ENCODE peak calls at places on chromosomes 4 and X, in five cellular contexts. Z is adipocyte, L is PC-3, Q is left ventricle myocardium inferior, R is mammary epithelial cell. K is an unnamed sample.

GRCh38 chr4:156298230-156298629 is 344.6 kb upstream of the CTSO start:
- DNase-seq in Z (peak; percentile 64), L (no peak), Q (no peak), R (peak; percentile 52), K (peak; percentile 92)

GRCh38 chr4:176467011-176467410 is 147.2 kb downstream of the SPCS3 start:
- DNase-seq in Z (peak; percentile 67), L (no peak), Q (no peak), R (no peak), K (peak; percentile 49)

GRCh38 chr4:52234539-52235174 is 183.6 kb downstream of the SPATA18 start:
- DNase-seq in Z (peak; percentile 77), L (peak; percentile 91), Q (no peak), R (peak; percentile 41), K (peak; percentile 55)

GRCh38 chr4:154686838-154687237 is 57.0 kb upstream of the LRAT start:
- DNase-seq in Z (peak; percentile 53), L (peak; percentile 35), Q (no peak), R (peak; percentile 9), K (peak; percentile 35)

GRCh38 chrX:49761481-49761880 is 65.7 kb upstream of the PAGE1 start:
- DNase-seq in Z (peak; percentile 20), L (peak; percentile 27), Q (no peak), R (no peak), K (peak; percentile 34)

GRCh38 chrX:24877854-24878650 is 137.7 kb downstream of the ARX start:
- DNase-seq in Z (no peak), L (peak; percentile 47), Q (no peak), R (no peak), K (no peak)

GRCh38 chrX:151793886-151794285 is 59.3 kb downstream of the CNGA2 start:
- DNase-seq in Z (no peak), L (no peak), Q (no peak), R (no peak), K (no peak)

GRCh38 chrX:24759786-24760185 is 66.1 kb downstream of the POLA1 start:
- DNase-seq in Z (no peak), L (no peak), Q (no peak), R (no peak), K (no peak)

GRCh38 chrX:53122013-53122412 is 28.1 kb downstream of the KANTR start:
- DNase-seq in Z (no peak), L (no peak), Q (no peak), R (no peak), K (no peak)

GRCh38 chrX:53319614-53320542 is 38.5 kb upstream of the IQSEC2 start:
- DNase-seq in Z (peak; percentile 28), L (no peak), Q (no peak), R (no peak), K (peak; percentile 58)

GRCh38 chrX:133668225-133668931 is 253.1 kb upstream of the GPC4 start:
- DNase-seq in Z (no peak), L (peak; percentile 77), Q (no peak), R (peak; percentile 69), K (peak; percentile 25)

GRCh38 chrX:11530621-11531020 is 135.1 kb downstream of the ARHGAP6 start:
- DNase-seq in Z (peak; percentile 44), L (no peak), Q (no peak), R (no peak), K (peak; percentile 14)

GRCh38 chr4:2886161-2886560 is 42.5 kb downstream of the ADD1 start:
- DNase-seq in Z (no peak), L (no peak), Q (no peak), R (no peak), K (no peak)

GRCh38 chrX:25968920-25969319 is 169.2 kb upstream of the MAGEB18 start:
- DNase-seq in Z (no peak), L (peak; percentile 4), Q (no peak), R (no peak), K (no peak)

GRCh38 chrX:1587161-1587560 is 4.2 kb upstream of the AKAP17A start:
- DNase-seq in Z (no peak), L (no peak), Q (no peak), R (no peak), K (no peak)

GRCh38 chrX:116278819-116279218 is 108.3 kb downstream of the AGTR2 start:
- DNase-seq in Z (no peak), L (no peak), Q (no peak), R (no peak), K (no peak)

GRCh38 chrX:107451754-107452153 is 2.3 kb downstream of the FRMPD3 start:
- DNase-seq in Z (no peak), L (no peak), Q (no peak), R (no peak), K (no peak)

GRCh38 chrX:134585446-134585845 is 72.8 kb downstream of the PLAC1 start:
- DNase-seq in Z (no peak), L (no peak), Q (no peak), R (no peak), K (no peak)

GRCh38 chrX:9535101-9535500 is 70.2 kb downstream of the TBL1X start:
- DNase-seq in Z (no peak), L (no peak), Q (no peak), R (no peak), K (no peak)

GRCh38 chr4:29540439-29541102 is 1179.6 kb upstream of the PCDH7 start:
- DNase-seq in Z (peak; percentile 53), L (no peak), Q (no peak), R (peak; percentile 1), K (no peak)

GRCh38 chr4:141411936-141412335 is 191.2 kb downstream of the ZNF330 start:
- DNase-seq in Z (no peak), L (no peak), Q (no peak), R (no peak), K (no peak)

GRCh38 chrX:39631275-39631674 is 466.5 kb downstream of the BCOR start:
- DNase-seq in Z (no peak), L (no peak), Q (no peak), R (peak; percentile 23), K (no peak)

GRCh38 chrX:129144172-129145038 is 378.9 kb downstream of the SMARCA1 start:
- DNase-seq in Z (peak; percentile 2), L (no peak), Q (no peak), R (no peak), K (no peak)

GRCh38 chr4:41796545-41797210 is 48.2 kb upstream of the PHOX2B start:
- DNase-seq in Z (no peak), L (no peak), Q (no peak), R (no peak), K (no peak)

GRCh38 chr4:107862658-107863057 is 37.9 kb downstream of the SGMS2 start:
- DNase-seq in Z (no peak), L (peak; percentile 92), Q (no peak), R (peak; percentile 97), K (peak; percentile 55)

GRCh38 chr4:163701915-163702314 is 207.4 kb downstream of the TMA16 start:
- DNase-seq in Z (no peak), L (no peak), Q (no peak), R (peak; percentile 46), K (peak; percentile 5)

GRCh38 chr4:176875441-176875930 is 82.8 kb upstream of the VEGFC start:
- DNase-seq in Z (no peak), L (no peak), Q (no peak), R (no peak), K (peak; percentile 40)

GRCh38 chr4:54800831-54801530 is 143.2 kb downstream of the KIT start:
- DNase-seq in Z (peak; percentile 6), L (no peak), Q (no peak), R (no peak), K (no peak)

GRCh38 chrX:1754077-1754476 is 139.2 kb downstream of the ASMT start:
- DNase-seq in Z (peak; percentile 63), L (no peak), Q (no peak), R (no peak), K (peak; percentile 17)

GRCh38 chr4:2793920-2794706 is 1.2 kb downstream of the SH3BP2 start:
- DNase-seq in Z (peak; percentile 47), L (no peak), Q (peak; percentile 51), R (no peak), K (peak; percentile 73)

GRCh38 chrX:9644335-9644734 is 121.3 kb downstream of the GPR143 start:
- DNase-seq in Z (no peak), L (no peak), Q (no peak), R (no peak), K (no peak)

GRCh38 chr4:75653845-75654503 is 19.2 kb downstream of the G3BP2 start:
- DNase-seq in Z (no peak), L (peak; percentile 30), Q (no peak), R (peak; percentile 46), K (peak; percentile 59)

GRCh38 chrX:2500091-2500680 is 590 bp downstream of the DHRSX start:
- DNase-seq in Z (peak; percentile 62), L (peak; percentile 52), Q (peak; percentile 34), R (peak; percentile 52), K (peak; percentile 89)

GRCh38 chr4:153676491-153676890 is 7.6 kb upstream of the TLR2 start:
- DNase-seq in Z (no peak), L (peak; percentile 57), Q (no peak), R (peak; percentile 81), K (peak; percentile 22)
- H3K9me3 ChIP-seq in Z (peaks cover 7% of the 10 kb centered on the region), L (peaks cover 3% of the 10 kb centered on the region), Q (peaks cover 41% of the 10 kb centered on the region), R (no peaks in the 10 kb centered on the region), K (no peaks in the 10 kb centered on the region)

DNA sequence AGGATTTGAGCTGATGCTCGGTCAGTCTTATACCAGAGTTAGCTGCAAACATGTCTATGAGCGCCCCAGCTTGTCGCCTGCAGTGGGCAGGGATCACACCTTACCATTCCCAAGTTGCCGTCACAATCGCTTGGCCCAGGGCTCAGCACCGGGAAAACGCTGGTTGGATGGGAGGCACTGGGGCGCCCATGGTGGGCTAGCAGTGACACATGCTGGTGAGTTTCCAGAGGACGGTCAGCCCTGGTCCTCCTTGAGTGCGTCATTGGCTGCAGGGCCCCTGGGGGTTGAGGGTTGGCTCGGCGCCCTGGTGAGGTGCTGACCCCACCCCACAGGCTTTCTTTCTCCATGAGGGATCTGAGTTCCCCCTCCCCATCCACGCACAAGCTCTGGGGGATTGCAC is 50.4 kb downstream of the SORCS2 start:
- DNase-seq in Z (no peak), L (no peak), Q (no peak), R (no peak), K (no peak)
- H3K9me3 ChIP-seq in Z (peaks cover 6% of the 10 kb centered on the region), L (no peaks in the 10 kb centered on the region), Q (peaks cover 8% of the 10 kb centered on the region), R (peaks cover 2% of the 10 kb centered on the region), K (no peaks in the 10 kb centered on the region)

DNA sequence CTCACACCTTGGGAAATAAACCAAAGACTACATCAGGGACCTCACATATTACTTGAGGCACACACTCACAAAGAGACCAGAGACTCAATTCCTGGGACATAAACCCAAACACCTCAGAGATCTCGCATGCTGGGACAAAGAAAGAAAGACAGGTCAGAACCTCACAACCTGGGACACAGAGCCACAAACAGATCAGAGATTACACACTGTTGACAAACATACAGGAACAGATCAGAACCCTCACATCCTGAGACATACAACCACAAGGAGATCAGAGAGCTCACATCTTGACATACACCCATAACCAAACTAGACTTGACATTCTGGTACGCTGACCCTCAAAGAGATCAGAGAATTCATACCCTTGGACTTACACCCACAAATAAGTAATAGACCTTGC is 17.3 kb downstream of the SUV39H1 start:
- DNase-seq in Z (no peak), L (no peak), Q (no peak), R (no peak), K (no peak)
- H3K9me3 ChIP-seq in Z (peaks cover 55% of the 10 kb centered on the region), L (no peaks in the 10 kb centered on the region), Q (no peaks in the 10 kb centered on the region), R (peaks cover 8% of the 10 kb centered on the region), K (no peaks in the 10 kb centered on the region)

GRCh38 chr4:138097912-138098600 is 144.1 kb downstream of the SLC7A11 start:
- DNase-seq in Z (no peak), L (no peak), Q (no peak), R (no peak), K (no peak)
- H3K9me3 ChIP-seq in Z (no peaks in the 10 kb centered on the region), L (no peaks in the 10 kb centered on the region), Q (no peaks in the 10 kb centered on the region), R (no peaks in the 10 kb centered on the region), K (no peaks in the 10 kb centered on the region)

DNA sequence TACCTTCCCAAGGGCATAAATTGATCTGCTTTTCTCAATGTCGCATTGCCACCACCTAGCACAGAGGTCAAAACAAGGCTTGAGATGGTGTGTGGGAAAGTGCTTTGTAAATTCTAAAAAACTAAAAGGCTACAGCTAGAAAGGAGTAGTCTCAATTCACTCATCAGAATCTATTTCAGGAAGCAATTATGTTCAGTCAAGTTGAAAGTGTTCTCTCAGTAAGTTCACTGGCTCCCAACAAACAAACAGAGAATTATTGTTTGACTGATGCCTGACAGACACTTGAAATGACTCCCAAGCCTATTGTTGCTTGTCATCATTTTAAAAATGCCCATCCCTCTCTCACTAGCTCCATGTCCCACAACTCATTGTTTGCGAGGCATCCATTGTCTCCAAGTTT is 419.6 kb upstream of the CPEB2 start:
- DNase-seq in Z (no peak), L (no peak), Q (no peak), R (no peak), K (no peak)
- H3K9me3 ChIP-seq in Z (no peaks in the 10 kb centered on the region), L (no peaks in the 10 kb centered on the region), Q (peaks cover 4% of the 10 kb centered on the region), R (no peaks in the 10 kb centered on the region), K (no peaks in the 10 kb centered on the region)

K was measured in GM23248.